ENCODE peak calls at places on chromosomes 13 and 19, in five cellular contexts. Y is H9, P is astrocyte of the spinal cord, N is fibroblast of mammary gland, K is heart right ventricle. S is an unnamed sample.

GRCh38 chr19:2547033-2547680 is 71.2 kb downstream of the GADD45B start:
- DNase-seq in Y (no peak), P (no peak), N (no peak), K (no peak), S (no peak)

GRCh38 chr19:8305798-8306197 is 2.4 kb downstream of the CD320 start:
- DNase-seq in Y (no peak), P (no peak), N (no peak), K (peak), S (no peak)

GRCh38 chr19:50890422-50891252 is 17.4 kb downstream of the KLK2 start:
- DNase-seq in Y (no peak), P (no peak), N (peak), K (no peak), S (no peak)

GRCh38 chr13:99211421-99212035 is 10.9 kb downstream of the UBAC2 start:
- DNase-seq in Y (no peak), P (no peak), N (no peak), K (no peak), S (no peak)

GRCh38 chr19:56838930-56839664 is 1.4 kb downstream of the PEG3 start:
- DNase-seq in Y (no peak), P (peak), N (peak), K (peak), S (no peak)

GRCh38 chr13:110289661-110290060 is 17.3 kb downstream of the COL4A1 start:
- DNase-seq in Y (no peak), P (no peak), N (no peak), K (no peak), S (no peak)

GRCh38 chr13:27004866-27005265 is 166.7 kb downstream of the USP12 start:
- DNase-seq in Y (no peak), P (no peak), N (no peak), K (no peak), S (no peak)

GRCh38 chr19:55716531-55716930 is 21.7 kb downstream of the NLRP9 start:
- DNase-seq in Y (no peak), P (no peak), N (no peak), K (no peak), S (no peak)

GRCh38 chr13:39210961-39211534 is 172.8 kb downstream of the NHLRC3 start:
- DNase-seq in Y (no peak), P (no peak), N (peak), K (no peak), S (no peak)

GRCh38 chr13:95745289-95745688 is 68.3 kb downstream of the DNAJC3 start:
- DNase-seq in Y (peak), P (no peak), N (no peak), K (no peak), S (no peak)

GRCh38 chr19:3450796-3451411 is 29.4 kb downstream of the SMIM24 start:
- DNase-seq in Y (no peak), P (peak), N (peak), K (peak), S (no peak)

GRCh38 chr19:48424694-48425219 is 21.0 kb upstream of the GRWD1 start:
- DNase-seq in Y (peak), P (peak), N (peak), K (no peak), S (no peak)

GRCh38 chr19:18763674-18764590 is 27.2 kb downstream of the COMP start:
- DNase-seq in Y (no peak), P (no peak), N (peak), K (no peak), S (no peak)

GRCh38 chr19:1811472-1811894 is 593 bp downstream of the ATP8B3 start:
- DNase-seq in Y (no peak), P (peak), N (peak), K (peak), S (no peak)

GRCh38 chr13:90769387-90769786 is 578.1 kb upstream of the MIR17HG start:
- DNase-seq in Y (no peak), P (no peak), N (no peak), K (no peak), S (no peak)

GRCh38 chr13:35699181-35699580 is 222.7 kb upstream of the MAB21L1 start:
- DNase-seq in Y (no peak), P (peak), N (peak), K (no peak), S (no peak)

GRCh38 chr13:36297600-36298338 is at the start of gene CCDC169:
- DNase-seq in Y (peak), P (peak), N (peak), K (peak), S (peak)

GRCh38 chr13:71485913-71486312 is 381.1 kb downstream of the DACH1 start:
- DNase-seq in Y (no peak), P (no peak), N (no peak), K (no peak), S (no peak)

GRCh38 chr13:105035092-105035491 is 1500.4 kb downstream of the EFNB2 start:
- DNase-seq in Y (no peak), P (no peak), N (no peak), K (no peak), S (no peak)

GRCh38 chr13:23898101-23898500 is 799 bp upstream of the C1QTNF9B start:
- DNase-seq in Y (no peak), P (no peak), N (peak), K (no peak), S (no peak)

GRCh38 chr13:66534561-66534960 is 695.6 kb downstream of the PCDH9 start:
- DNase-seq in Y (no peak), P (peak), N (peak), K (no peak), S (no peak)

GRCh38 chr13:47858678-47859050 is 142.4 kb downstream of the SUCLA2 start:
- DNase-seq in Y (no peak), P (peak), N (peak), K (no peak), S (no peak)

GRCh38 chr19:57512845-57513244 is 13.1 kb downstream of the ZNF773 start:
- DNase-seq in Y (no peak), P (peak), N (peak), K (no peak), S (no peak)

GRCh38 chr19:10747674-10748073 is 29.8 kb downstream of the DNM2 start:
- DNase-seq in Y (no peak), P (no peak), N (no peak), K (no peak), S (no peak)

GRCh38 chr19:49847731-49848696 is 2.9 kb upstream of the PTOV1 start:
- DNase-seq in Y (no peak), P (peak), N (peak), K (no peak), S (no peak)

GRCh38 chr13:57716295-57716694 is 84.8 kb downstream of the PCDH17 start:
- DNase-seq in Y (peak), P (no peak), N (no peak), K (no peak), S (no peak)

GRCh38 chr19:14085309-14085995 is at the start of gene C19orf67:
- DNase-seq in Y (no peak), P (no peak), N (no peak), K (no peak), S (no peak)

DNA sequence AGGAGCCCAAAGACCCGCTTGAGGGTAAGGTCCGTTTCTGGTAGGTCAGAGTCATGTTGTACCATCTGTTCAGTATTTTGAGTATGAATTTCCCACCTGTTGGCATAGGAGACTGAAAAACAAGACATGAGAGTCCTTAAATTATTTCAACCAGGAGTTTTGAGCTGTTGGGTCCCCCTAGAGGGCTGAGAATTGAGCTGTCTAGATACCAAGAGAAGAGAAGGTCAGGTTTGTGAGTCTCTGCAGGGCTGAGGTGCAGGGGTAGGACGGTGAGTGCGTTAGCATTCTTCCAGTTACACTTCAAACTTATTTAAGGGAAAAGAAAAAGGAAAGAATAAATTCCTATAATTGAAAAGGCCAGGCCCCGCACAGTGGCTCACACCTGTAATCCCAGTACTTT is 5.0 kb downstream of the CBLC start:
- DNase-seq in Y (no peak), P (no peak), N (no peak), K (no peak), S (no peak)
- TF ChIP-seq CTCF in Y (no peak), P (no peak), N (peak), K (no peak), S (peak)

GRCh38 chr13:100442095-100442832 is 146.3 kb downstream of the GGACT start:
- DNase-seq in Y (no peak), P (no peak), N (no peak), K (no peak), S (no peak)
- TF ChIP-seq CTCF in Y (peak), P (no peak), N (no peak), K (no peak), S (no peak)

DNA sequence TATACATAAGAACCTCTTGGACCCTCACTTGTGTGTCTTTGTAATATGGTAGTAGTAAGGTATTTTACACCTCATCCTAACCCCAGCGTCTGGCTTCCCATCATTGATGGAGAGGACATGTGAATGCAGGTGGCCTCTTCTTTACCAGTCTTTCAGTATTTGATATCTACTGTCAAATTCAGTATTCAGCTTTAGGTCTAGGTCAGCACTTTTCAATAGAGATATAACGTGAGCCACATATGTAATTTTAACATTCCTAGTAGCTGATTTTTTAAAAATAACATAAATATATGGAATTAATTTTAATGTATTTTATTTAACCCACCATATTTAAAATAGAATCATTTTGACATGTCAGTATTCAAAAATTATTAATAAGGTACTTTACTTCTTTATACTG is 2.9 kb downstream of the RAP2A start:
- DNase-seq in Y (no peak), P (no peak), N (no peak), K (no peak), S (no peak)
- TF ChIP-seq CTCF in Y (no peak), P (no peak), N (no peak), K (no peak), S (no peak)

GRCh38 chr13:30111810-30112209 is 195.5 kb downstream of the KATNAL1 start:
- DNase-seq in Y (peak), P (no peak), N (no peak), K (no peak), S (no peak)
- TF ChIP-seq CTCF in Y (peak), P (peak), N (peak), K (no peak), S (peak)

DNA sequence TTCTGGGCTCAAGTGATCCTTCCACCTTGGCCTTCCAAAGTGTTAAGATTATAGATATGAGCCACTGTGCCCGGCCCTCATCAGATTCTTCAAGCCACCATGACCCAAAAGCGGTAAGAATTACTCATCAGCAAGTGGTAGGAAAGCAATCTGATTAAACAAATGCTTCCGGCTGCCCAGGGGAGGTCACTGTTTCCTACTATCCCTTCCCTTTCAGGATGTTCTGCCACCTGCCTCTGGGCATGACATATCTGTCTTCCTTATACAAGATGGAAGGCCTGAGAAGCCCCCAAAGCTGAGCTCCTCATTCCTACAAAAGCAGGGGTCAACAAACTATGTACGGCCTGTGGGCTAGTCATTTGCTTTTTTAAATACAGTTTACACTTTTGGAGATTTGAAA is 6.9 kb downstream of the ABHD8 start:
- DNase-seq in Y (no peak), P (peak), N (peak), K (no peak), S (no peak)
- TF ChIP-seq CTCF in Y (peak), P (no peak), N (no peak), K (no peak), S (no peak)